ENCODE peak calls at places on chromosomes 12 and 14, in four cellular contexts. A, U, Y and K are unnamed samples. For H3K9me3, the result is how much of the 10 kb centered on the place peaks cover.

GRCh38 chr12:124410354-124411175 is 115.7 kb downstream of the RFLNA start:
- DNase-seq in U (no peak), Y (no peak), A (no peak), K (no peak)

GRCh38 chr14:105473677-105474477 is 744 bp upstream of the CRIP2 start:
- DNase-seq in U (peak), Y (peak), A (peak), K (peak)

GRCh38 chr14:89178376-89178775 is 238.7 kb downstream of the FOXN3 start:
- DNase-seq in A (no peak), U (no peak), Y (no peak), K (no peak)

GRCh38 chr14:76870146-76870545 is 43.9 kb downstream of the LRRC74A start:
- DNase-seq in U (no peak), Y (no peak), A (no peak), K (no peak)

GRCh38 chr12:1841606-1842182 is 21.3 kb downstream of the LRTM2 start:
- DNase-seq in U (no peak), A (no peak), Y (no peak), K (no peak)

GRCh38 chr14:92717571-92718042 is 30.8 kb downstream of the LGMN start:
- DNase-seq in Y (no peak), U (no peak), A (no peak), K (no peak)

GRCh38 chr14:60164717-60165546 is at the start of gene DHRS7:
- DNase-seq in Y (peak), A (peak), U (peak), K (peak)

GRCh38 chr14:72812292-72812851 is 81.5 kb downstream of the DPF3 start:
- DNase-seq in U (no peak), Y (peak), A (peak), K (no peak)

GRCh38 chr14:93732524-93732923 is 55.8 kb downstream of the PRIMA1 start:
- DNase-seq in U (no peak), Y (no peak), A (no peak), K (no peak)

GRCh38 chr14:100910888-100911664 is 7.6 kb upstream of the RTL1 start:
- DNase-seq in Y (no peak), A (no peak), U (no peak), K (no peak)

GRCh38 chr14:93332032-93332852 is 594 bp downstream of the BTBD7 start:
- DNase-seq in U (peak), A (peak), Y (peak), K (no peak)

GRCh38 chr12:84619053-84619452 is 293.5 kb downstream of the SLC6A15 start:
- DNase-seq in U (no peak), A (no peak), Y (no peak), K (no peak)

GRCh38 chr14:70981005-70981952 is 74.0 kb downstream of the PCNX1 start:
- DNase-seq in A (no peak), Y (no peak), U (no peak), K (no peak)

GRCh38 chr14:98018626-98019025 is 1221.4 kb downstream of the VRK1 start:
- DNase-seq in U (no peak), A (no peak), Y (no peak), K (no peak)

GRCh38 chr12:101743724-101744472 is 4.6 kb upstream of the SYCP3 start:
- DNase-seq in Y (no peak), U (no peak), A (no peak), K (no peak)

GRCh38 chr14:75094896-75095295 is 25.5 kb downstream of the ZC2HC1C start:
- DNase-seq in Y (no peak), A (no peak), U (no peak), K (no peak)

GRCh38 chr12:91053951-91054715 is 3.7 kb downstream of the KERA start:
- DNase-seq in A (no peak), U (no peak), Y (no peak), K (no peak)

GRCh38 chr12:3863756-3864155 is 9.4 kb downstream of the PARP11 start:
- DNase-seq in U (no peak), Y (no peak), A (no peak), K (no peak)

GRCh38 chr12:16586350-16587109 is 19.4 kb downstream of the LMO3 start:
- DNase-seq in A (no peak), U (no peak), Y (no peak), K (no peak)

GRCh38 chr14:94379291-94380224 is 8.8 kb downstream of the SERPINA1 start:
- DNase-seq in A (no peak), Y (no peak), U (no peak), K (no peak)

GRCh38 chr12:117155278-117156060 is 34.8 kb downstream of the FBXO21 start:
- DNase-seq in Y (peak), U (peak), A (peak), K (peak)

DNA sequence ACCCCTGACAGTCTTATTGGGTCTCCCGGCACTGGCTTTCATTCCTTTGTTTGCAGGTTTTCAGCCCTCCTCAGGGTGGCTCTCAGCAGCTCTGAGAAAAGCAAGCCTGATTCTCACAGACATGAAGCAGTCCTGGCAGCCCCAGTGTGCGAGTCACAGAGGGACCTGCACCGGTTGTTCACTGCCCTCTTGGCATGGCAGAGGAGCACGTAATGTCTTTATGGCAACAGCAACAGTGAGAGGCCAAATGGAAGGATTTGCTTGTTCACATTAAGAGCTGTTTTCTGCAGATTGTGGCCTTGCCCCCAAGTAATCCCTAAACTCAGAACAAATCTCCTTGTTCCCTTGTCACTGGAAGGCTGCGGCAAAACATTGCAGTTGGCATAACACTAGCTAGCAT is 3.4 kb downstream of the KCNA5 start:
- DNase-seq in A (no peak), Y (no peak), U (no peak), K (no peak)
- H3K27ac ChIP-seq in A (peak), Y (no peak), U (no peak), K (no peak)

GRCh38 chr12:131018221-131018620 is 64.5 kb downstream of the ADGRD1 start:
- DNase-seq in U (no peak), Y (no peak), A (no peak), K (no peak)

GRCh38 chr12:131021142-131021541 is 67.4 kb downstream of the ADGRD1 start:
- DNase-seq in Y (no peak), U (no peak), A (no peak), K (no peak)

GRCh38 chr12:131017477-131017991 is 63.8 kb downstream of the ADGRD1 start:
- DNase-seq in U (no peak), Y (no peak), A (no peak), K (no peak)

GRCh38 chr12:131018808-131019397 is 65.2 kb downstream of the ADGRD1 start:
- DNase-seq in Y (no peak), U (no peak), A (no peak), K (no peak)

GRCh38 chr12:131020326-131020725 is 66.6 kb downstream of the ADGRD1 start:
- DNase-seq in Y (no peak), U (no peak), A (no peak), K (no peak)
- H3K9me3 ChIP-seq in Y (under half), U (under half), A (under half), K (under half)

GRCh38 chr12:123073962-123074801 is 76.7 kb downstream of the PITPNM2 start:
- DNase-seq in Y (no peak), A (no peak), U (no peak), K (no peak)

GRCh38 chr12:123076604-123077297 is 74.1 kb downstream of the PITPNM2 start:
- DNase-seq in Y (no peak), U (peak), A (no peak), K (peak)

GRCh38 chr12:123077298-123078113 is 73.4 kb downstream of the PITPNM2 start:
- DNase-seq in Y (no peak), A (no peak), U (no peak), K (no peak)

GRCh38 chr12:123075591-123076171 is 75.2 kb downstream of the PITPNM2 start:
- DNase-seq in U (peak), A (peak), Y (peak), K (peak)

GRCh38 chr12:123075092-123075491 is 75.8 kb downstream of the PITPNM2 start:
- DNase-seq in A (no peak), U (no peak), Y (no peak), K (no peak)
- H3K27ac ChIP-seq in A (peak), U (no peak), Y (no peak), K (peak)

GRCh38 chr14:62436256-62436655 is 609.0 kb downstream of the KCNH5 start:
- DNase-seq in Y (no peak), A (no peak), U (no peak), K (no peak)
- H3K9me3 ChIP-seq in Y (under half), A (under half), U (under half), K (under half)

DNA sequence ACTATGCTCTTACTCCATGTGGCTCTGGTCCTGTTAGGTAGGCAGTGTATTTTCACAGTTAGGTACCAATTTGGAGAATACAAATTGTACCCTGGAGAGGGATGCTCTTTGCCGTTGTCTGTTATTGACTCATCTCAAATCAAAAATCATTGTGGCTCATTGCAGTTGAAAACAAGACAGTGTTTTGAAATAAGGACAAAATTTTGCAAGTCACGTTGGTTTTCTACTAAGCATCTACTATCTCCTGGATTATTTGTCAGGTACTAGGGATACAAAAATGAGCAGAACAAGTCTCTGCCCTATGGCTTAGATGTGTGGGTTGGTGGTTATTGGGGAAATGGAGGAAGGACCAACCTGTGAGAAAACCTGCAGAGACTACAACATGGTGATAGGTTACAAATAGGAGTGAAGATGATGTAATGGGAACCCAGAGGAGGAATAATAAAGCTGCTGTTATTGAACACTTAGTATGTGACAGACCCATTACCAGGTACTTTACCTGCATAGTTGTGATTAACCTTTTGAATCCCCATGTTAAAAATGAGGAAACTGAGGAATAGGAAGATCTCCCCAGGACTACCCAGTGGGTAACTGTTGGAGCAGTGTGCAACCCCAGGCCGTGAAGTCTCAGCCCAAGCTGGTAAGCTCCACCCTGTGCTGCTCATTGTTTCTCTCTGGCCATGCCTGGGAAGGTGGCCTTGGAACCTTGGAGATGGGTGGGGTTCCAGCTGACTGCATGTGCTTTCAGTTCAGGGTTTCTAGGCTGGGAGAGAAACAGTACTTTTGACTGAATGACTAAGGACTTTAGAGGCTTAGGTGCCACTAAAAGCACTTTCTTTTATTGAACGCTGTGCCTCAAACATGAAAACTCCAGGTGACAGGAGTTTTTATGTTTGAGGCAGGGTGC is 72.9 kb upstream of the SRSF5 start:
- DNase-seq in U (no peak), Y (no peak), A (peak), K (no peak)
- H3K27ac ChIP-seq in U (peak), Y (peak), A (peak), K (no peak)

GRCh38 chr12:51062631-51063397 is 14.7 kb downstream of the LETMD1 start:
- DNase-seq in A (no peak), Y (no peak), U (no peak), K (no peak)

GRCh38 chr12:51070004-51070403 is 13.4 kb downstream of the CSRNP2 start:
- DNase-seq in U (no peak), A (no peak), Y (peak), K (no peak)

GRCh38 chr12:51067771-51068170 is 15.6 kb downstream of the CSRNP2 start:
- DNase-seq in Y (no peak), U (no peak), A (no peak), K (no peak)

GRCh38 chr12:51065530-51065929 is 17.4 kb downstream of the LETMD1 start:
- DNase-seq in Y (no peak), A (no peak), U (no peak), K (no peak)

GRCh38 chr12:51067229-51067628 is 16.2 kb downstream of the CSRNP2 start:
- DNase-seq in Y (no peak), A (no peak), U (no peak), K (no peak)
- H3K9me3 ChIP-seq in Y (under half), A (under half), U (under half), K (under half)